ENCODE peak calls at places on chromosomes 2 and 18, in four cellular contexts. A, G, L and K are unnamed samples.

GRCh38 chr2:189267925-189268579 is 88.5 kb upstream of the COL5A2 start:
- DNase-seq in A (no peak), G (no peak), L (peak; percentile 50), K (no peak)

GRCh38 chr18:26908906-26909305 is 43.4 kb upstream of the AQP4 start:
- DNase-seq in A (no peak), G (no peak), L (no peak), K (no peak)

GRCh38 chr2:120879401-120880295 is 144.0 kb downstream of the GLI2 start:
- DNase-seq in A (peak; percentile 44), G (no peak), L (no peak), K (no peak)

GRCh38 chr18:51361130-51361860 is 163.8 kb upstream of the MEX3C start:
- DNase-seq in A (no peak), G (no peak), L (peak; percentile 29), K (peak; percentile 3)

GRCh38 chr2:9057939-9058761 is 54.7 kb upstream of the MBOAT2 start:
- DNase-seq in A (no peak), G (no peak), L (peak; percentile 49), K (no peak)

GRCh38 chr2:190328748-190329147 is 9.1 kb upstream of the HIBCH start:
- DNase-seq in A (no peak), G (no peak), L (no peak), K (no peak)

GRCh38 chr2:150981826-150982225 is 279.8 kb downstream of the RBM43 start:
- DNase-seq in A (no peak), G (no peak), L (no peak), K (no peak)

GRCh38 chr2:225041210-225041870 is 928 bp downstream of the DOCK10 start:
- DNase-seq in A (peak; percentile 43), G (peak; percentile 26), L (peak; percentile 36), K (peak; percentile 73)

GRCh38 chr2:29783696-29784095 is 137.7 kb downstream of the ALK start:
- DNase-seq in A (no peak), G (no peak), L (no peak), K (no peak)

GRCh38 chr2:152407204-152407721 is 72.3 kb downstream of the FMNL2 start:
- DNase-seq in A (peak; percentile 84), G (no peak), L (peak; percentile 53), K (peak; percentile 59)